ENCODE peak calls at places on chromosomes 16 and 17, in eight cellular contexts. One of them, this sample, is unnamed.

GRCh38 chr16:74622005-74622404 is 15.1 kb upstream of the GLG1 start:
- DNase-seq in A549: no peak
- DNase-seq in fibroblast of pulmonary artery: no peak
- DNase-seq in tibial artery: peak
- DNase-seq in tibial nerve: no peak
- DNase-seq in heart right ventricle: no peak
- DNase-seq in BE2C: no peak
- DNase-seq in prostate gland: no peak
- DNase-seq in this sample: no peak

GRCh38 chr16:72635104-72635503 is 412.8 kb downstream of the ZFHX3 start:
- DNase-seq in fibroblast of pulmonary artery: no peak
- DNase-seq in prostate gland: no peak
- DNase-seq in A549: no peak
- DNase-seq in heart right ventricle: no peak
- DNase-seq in tibial artery: no peak
- DNase-seq in BE2C: no peak
- DNase-seq in tibial nerve: no peak
- DNase-seq in this sample: no peak

GRCh38 chr17:1179635-1180433 is at the start of gene ABR:
- DNase-seq in heart right ventricle: peak
- DNase-seq in prostate gland: peak
- DNase-seq in A549: no peak
- DNase-seq in fibroblast of pulmonary artery: peak
- DNase-seq in BE2C: no peak
- DNase-seq in tibial nerve: no peak
- DNase-seq in tibial artery: no peak
- DNase-seq in this sample: no peak

GRCh38 chr16:70568601-70569217 is 45.1 kb downstream of the SF3B3 start:
- DNase-seq in BE2C: no peak
- DNase-seq in tibial nerve: no peak
- DNase-seq in A549: no peak
- DNase-seq in prostate gland: no peak
- DNase-seq in tibial artery: no peak
- DNase-seq in heart right ventricle: no peak
- DNase-seq in fibroblast of pulmonary artery: no peak
- DNase-seq in this sample: no peak

GRCh38 chr16:72112452-72112792 is 18.8 kb downstream of the DHX38 start:
- DNase-seq in tibial artery: no peak
- DNase-seq in prostate gland: no peak
- DNase-seq in tibial nerve: no peak
- DNase-seq in heart right ventricle: no peak
- DNase-seq in BE2C: no peak
- DNase-seq in A549: no peak
- DNase-seq in fibroblast of pulmonary artery: no peak
- DNase-seq in this sample: no peak

GRCh38 chr16:14329727-14330363 is 258.7 kb downstream of the MRTFB start:
- DNase-seq in tibial artery: no peak
- DNase-seq in BE2C: no peak
- DNase-seq in tibial nerve: no peak
- DNase-seq in A549: no peak
- DNase-seq in heart right ventricle: no peak
- DNase-seq in prostate gland: no peak
- DNase-seq in fibroblast of pulmonary artery: no peak
- DNase-seq in this sample: no peak

GRCh38 chr17:2440930-2441329 is 40.1 kb upstream of the MNT start:
- DNase-seq in BE2C: no peak
- DNase-seq in fibroblast of pulmonary artery: no peak
- DNase-seq in tibial artery: no peak
- DNase-seq in A549: no peak
- DNase-seq in prostate gland: no peak
- DNase-seq in heart right ventricle: no peak
- DNase-seq in tibial nerve: no peak
- DNase-seq in this sample: no peak

GRCh38 chr17:4199818-4200402 is 56.9 kb downstream of the CYB5D2 start:
- DNase-seq in BE2C: peak
- DNase-seq in tibial artery: no peak
- DNase-seq in prostate gland: no peak
- DNase-seq in fibroblast of pulmonary artery: peak
- DNase-seq in heart right ventricle: no peak
- DNase-seq in A549: peak
- DNase-seq in tibial nerve: no peak
- DNase-seq in this sample: peak

GRCh38 chr17:40316571-40317344 is 7.8 kb downstream of the RARA start:
- DNase-seq in heart right ventricle: peak
- DNase-seq in BE2C: peak
- DNase-seq in tibial nerve: no peak
- DNase-seq in tibial artery: peak
- DNase-seq in A549: peak
- DNase-seq in prostate gland: peak
- DNase-seq in fibroblast of pulmonary artery: peak
- DNase-seq in this sample: no peak

GRCh38 chr16:72646615-72647014 is 401.3 kb downstream of the ZFHX3 start:
- DNase-seq in heart right ventricle: no peak
- DNase-seq in prostate gland: no peak
- DNase-seq in BE2C: peak
- DNase-seq in A549: no peak
- DNase-seq in tibial artery: no peak
- DNase-seq in tibial nerve: no peak
- DNase-seq in fibroblast of pulmonary artery: peak
- DNase-seq in this sample: no peak

GRCh38 chr17:27747462-27748359 is 52.6 kb downstream of the NOS2 start:
- DNase-seq in fibroblast of pulmonary artery: no peak
- DNase-seq in prostate gland: no peak
- DNase-seq in tibial artery: no peak
- DNase-seq in BE2C: no peak
- DNase-seq in heart right ventricle: no peak
- DNase-seq in A549: peak
- DNase-seq in tibial nerve: no peak
- DNase-seq in this sample: no peak

GRCh38 chr16:50114357-50115129 is 38.6 kb upstream of the TENT4B start:
- DNase-seq in tibial artery: no peak
- DNase-seq in heart right ventricle: no peak
- DNase-seq in fibroblast of pulmonary artery: no peak
- DNase-seq in BE2C: no peak
- DNase-seq in tibial nerve: no peak
- DNase-seq in A549: no peak
- DNase-seq in prostate gland: no peak
- DNase-seq in this sample: no peak

GRCh38 chr17:19239544-19239943 is 2.4 kb downstream of the EPN2 start:
- DNase-seq in fibroblast of pulmonary artery: peak
- DNase-seq in tibial nerve: no peak
- DNase-seq in A549: no peak
- DNase-seq in BE2C: no peak
- DNase-seq in prostate gland: no peak
- DNase-seq in heart right ventricle: peak
- DNase-seq in tibial artery: no peak
- DNase-seq in this sample: no peak

GRCh38 chr16:68893710-68894705 is 50.7 kb downstream of the TANGO6 start:
- DNase-seq in prostate gland: no peak
- DNase-seq in fibroblast of pulmonary artery: peak
- DNase-seq in BE2C: no peak
- DNase-seq in heart right ventricle: peak
- DNase-seq in A549: peak
- DNase-seq in tibial artery: no peak
- DNase-seq in tibial nerve: no peak
- DNase-seq in this sample: no peak

GRCh38 chr16:27332105-27332504 is 18.3 kb downstream of the IL4R start:
- DNase-seq in tibial nerve: no peak
- DNase-seq in fibroblast of pulmonary artery: peak
- DNase-seq in tibial artery: peak
- DNase-seq in A549: no peak
- DNase-seq in heart right ventricle: no peak
- DNase-seq in prostate gland: no peak
- DNase-seq in BE2C: no peak
- DNase-seq in this sample: no peak

GRCh38 chr17:38654411-38655398 is 20.1 kb downstream of the EPOP start:
- DNase-seq in prostate gland: no peak
- DNase-seq in tibial artery: peak
- DNase-seq in heart right ventricle: no peak
- DNase-seq in A549: no peak
- DNase-seq in fibroblast of pulmonary artery: no peak
- DNase-seq in tibial nerve: no peak
- DNase-seq in BE2C: no peak
- DNase-seq in this sample: no peak

GRCh38 chr17:9132291-9132690 is 111.0 kb downstream of the NTN1 start:
- DNase-seq in A549: no peak
- DNase-seq in BE2C: no peak
- DNase-seq in heart right ventricle: no peak
- DNase-seq in tibial artery: no peak
- DNase-seq in tibial nerve: no peak
- DNase-seq in fibroblast of pulmonary artery: no peak
- DNase-seq in prostate gland: no peak
- DNase-seq in this sample: no peak

GRCh38 chr16:67279296-67280089 is at the start of gene PLEKHG4:
- DNase-seq in heart right ventricle: peak
- DNase-seq in prostate gland: peak
- DNase-seq in A549: peak
- DNase-seq in tibial artery: peak
- DNase-seq in fibroblast of pulmonary artery: peak
- DNase-seq in BE2C: peak
- DNase-seq in tibial nerve: peak
- DNase-seq in this sample: no peak

GRCh38 chr16:3950343-3951193 is 70.1 kb upstream of the CREBBP start:
- DNase-seq in BE2C: peak
- DNase-seq in A549: peak
- DNase-seq in prostate gland: peak
- DNase-seq in heart right ventricle: peak
- DNase-seq in tibial artery: peak
- DNase-seq in tibial nerve: peak
- DNase-seq in fibroblast of pulmonary artery: peak
- DNase-seq in this sample: no peak

GRCh38 chr17:56801506-56802178 is 32.1 kb downstream of the C17orf67 start:
- DNase-seq in A549: no peak
- DNase-seq in tibial nerve: no peak
- DNase-seq in BE2C: no peak
- DNase-seq in tibial artery: no peak
- DNase-seq in heart right ventricle: no peak
- DNase-seq in fibroblast of pulmonary artery: no peak
- DNase-seq in prostate gland: no peak
- DNase-seq in this sample: no peak

GRCh38 chr16:65889533-65889966 is 476.9 kb upstream of the CDH5 start:
- DNase-seq in heart right ventricle: no peak
- DNase-seq in tibial artery: no peak
- DNase-seq in fibroblast of pulmonary artery: no peak
- DNase-seq in BE2C: no peak
- DNase-seq in A549: no peak
- DNase-seq in prostate gland: peak
- DNase-seq in tibial nerve: no peak
- DNase-seq in this sample: no peak

GRCh38 chr17:67718325-67718941 is 697 bp downstream of the NOL11 start:
- DNase-seq in fibroblast of pulmonary artery: peak
- DNase-seq in A549: peak
- DNase-seq in tibial nerve: no peak
- DNase-seq in BE2C: peak
- DNase-seq in prostate gland: no peak
- DNase-seq in tibial artery: no peak
- DNase-seq in heart right ventricle: no peak
- DNase-seq in this sample: no peak

GRCh38 chr16:2897110-2897509 is 14.1 kb downstream of the FLYWCH2 start:
- DNase-seq in tibial nerve: no peak
- DNase-seq in tibial artery: no peak
- DNase-seq in heart right ventricle: no peak
- DNase-seq in BE2C: no peak
- DNase-seq in prostate gland: no peak
- DNase-seq in A549: no peak
- DNase-seq in fibroblast of pulmonary artery: no peak
- DNase-seq in this sample: no peak

GRCh38 chr17:68794636-68795503 is 160.3 kb downstream of the ABCA8 start:
- DNase-seq in BE2C: no peak
- DNase-seq in heart right ventricle: no peak
- DNase-seq in fibroblast of pulmonary artery: peak
- DNase-seq in A549: no peak
- DNase-seq in prostate gland: no peak
- DNase-seq in tibial artery: no peak
- DNase-seq in tibial nerve: peak
- DNase-seq in this sample: no peak
- TF ChIP-seq CTCF in BE2C: no peak
- TF ChIP-seq CTCF in heart right ventricle: no peak
- TF ChIP-seq CTCF in fibroblast of pulmonary artery: peak
- TF ChIP-seq CTCF in A549: peak
- TF ChIP-seq CTCF in prostate gland: no peak
- TF ChIP-seq CTCF in tibial artery: peak
- TF ChIP-seq CTCF in tibial nerve: peak
- TF ChIP-seq CTCF in this sample: no peak

DNA sequence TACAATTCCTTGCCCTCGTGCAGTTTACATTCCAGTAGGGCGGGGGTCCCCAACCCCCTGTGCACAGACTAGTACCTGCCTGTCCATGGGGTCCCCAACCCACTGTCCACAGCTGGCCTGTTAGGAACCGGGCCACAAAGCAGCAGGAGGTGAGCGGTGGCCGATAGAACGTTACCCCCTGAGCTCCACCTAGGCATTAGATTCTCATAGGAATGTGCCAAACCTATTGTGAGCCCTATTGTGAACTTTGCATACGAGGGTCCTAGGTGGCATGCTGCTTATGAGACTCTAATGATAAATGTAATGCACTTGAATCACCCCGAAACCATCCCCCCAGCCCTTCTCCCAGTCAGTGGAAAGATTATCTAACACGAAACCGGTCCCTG is 1.5 kb downstream of the REXO5 start:
- DNase-seq in prostate gland: no peak
- DNase-seq in tibial artery: no peak
- DNase-seq in heart right ventricle: no peak
- DNase-seq in A549: no peak
- DNase-seq in tibial nerve: no peak
- DNase-seq in BE2C: no peak
- DNase-seq in fibroblast of pulmonary artery: no peak
- DNase-seq in this sample: no peak
- H3K4me3 ChIP-seq in prostate gland: no peak
- H3K4me3 ChIP-seq in tibial artery: no peak
- H3K4me3 ChIP-seq in heart right ventricle: no peak
- H3K4me3 ChIP-seq in A549: peak
- H3K4me3 ChIP-seq in tibial nerve: no peak
- H3K4me3 ChIP-seq in BE2C: peak
- H3K4me3 ChIP-seq in fibroblast of pulmonary artery: no peak
- H3K4me3 ChIP-seq in this sample: peak

DNA sequence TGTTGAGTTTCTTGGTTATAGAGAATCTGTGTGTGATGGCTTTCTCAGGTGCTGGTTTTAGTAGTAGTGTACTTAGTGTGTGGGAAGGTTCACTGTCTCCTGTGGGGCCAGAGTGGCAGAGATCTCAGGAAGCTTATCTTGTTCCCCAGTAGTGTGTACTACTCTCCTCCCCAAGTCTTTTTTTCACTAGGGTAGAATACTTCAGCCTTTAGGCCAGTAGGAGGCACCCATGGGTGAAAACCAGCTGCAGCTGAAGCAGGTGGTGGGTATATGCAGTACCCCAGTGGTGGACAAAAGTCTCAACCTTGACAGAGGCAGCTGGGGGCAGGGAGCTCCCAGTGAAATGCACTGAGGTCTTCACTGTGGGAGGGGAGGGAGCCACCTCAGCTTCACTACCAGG is 109.9 kb downstream of the PHKB start:
- DNase-seq in BE2C: no peak
- DNase-seq in tibial artery: no peak
- DNase-seq in heart right ventricle: no peak
- DNase-seq in prostate gland: no peak
- DNase-seq in fibroblast of pulmonary artery: no peak
- DNase-seq in A549: no peak
- DNase-seq in tibial nerve: no peak
- DNase-seq in this sample: no peak
- TF ChIP-seq CTCF in BE2C: no peak
- TF ChIP-seq CTCF in tibial artery: no peak
- TF ChIP-seq CTCF in heart right ventricle: no peak
- TF ChIP-seq CTCF in prostate gland: no peak
- TF ChIP-seq CTCF in fibroblast of pulmonary artery: no peak
- TF ChIP-seq CTCF in A549: no peak
- TF ChIP-seq CTCF in tibial nerve: no peak
- TF ChIP-seq CTCF in this sample: no peak

GRCh38 chr17:15340966-15341365 is 431 bp downstream of the TEKT3 start:
- DNase-seq in prostate gland: no peak
- DNase-seq in tibial artery: no peak
- DNase-seq in fibroblast of pulmonary artery: no peak
- DNase-seq in BE2C: no peak
- DNase-seq in A549: no peak
- DNase-seq in tibial nerve: no peak
- DNase-seq in heart right ventricle: no peak
- DNase-seq in this sample: no peak
- H3K4me3 ChIP-seq in prostate gland: peak
- H3K4me3 ChIP-seq in tibial artery: peak
- H3K4me3 ChIP-seq in fibroblast of pulmonary artery: peak
- H3K4me3 ChIP-seq in BE2C: peak
- H3K4me3 ChIP-seq in A549: peak
- H3K4me3 ChIP-seq in tibial nerve: peak
- H3K4me3 ChIP-seq in heart right ventricle: peak
- H3K4me3 ChIP-seq in this sample: peak

This sample was measured in Panc1.